ENCODE peak calls at places on chromosomes 4 and X, in eight cellular contexts. H, S, M, F, J, T, E and X are unnamed samples. For H3K4me1, the result is how much of the 10 kb centered on the place peaks cover.

GRCh38 chr4:152585036-152585439 is 49.1 kb upstream of the FBXW7 start:
- DNase-seq in T (peak), S (no peak), H (no peak), E (no peak), J (no peak), F (no peak), M (no peak), X (peak)

GRCh38 chrX:9153299-9153698 is 119.4 kb upstream of the FAM9B start:
- DNase-seq in H (peak), M (peak), T (peak), J (no peak), F (no peak), S (no peak), E (no peak), X (no peak)

GRCh38 chr4:1843852-1844251 is 12.1 kb downstream of the LETM1 start:
- DNase-seq in J (no peak), M (no peak), F (no peak), T (no peak), E (peak), S (no peak), H (no peak), X (no peak)

GRCh38 chrX:154378059-154378798 is 866 bp upstream of the EMD start:
- DNase-seq in E (peak), J (peak), S (no peak), F (peak), M (no peak), H (peak), T (peak), X (peak)

GRCh38 chr4:41454393-41454792 is 83.6 kb upstream of the LIMCH1 start:
- DNase-seq in T (no peak), F (no peak), J (no peak), M (no peak), E (no peak), H (no peak), S (no peak), X (peak)

GRCh38 chr4:41611124-41611838 is 73.3 kb downstream of the LIMCH1 start:
- DNase-seq in F (no peak), J (no peak), E (no peak), T (no peak), S (no peak), H (peak), M (no peak), X (no peak)

GRCh38 chrX:48971325-48972213 is at the start of gene KCND1:
- DNase-seq in M (peak), T (peak), E (no peak), F (peak), S (no peak), H (no peak), J (no peak), X (no peak)

GRCh38 chr4:26048378-26048882 is 134.4 kb downstream of the SMIM20 start:
- DNase-seq in J (peak), S (no peak), H (peak), M (peak), T (peak), F (no peak), E (peak), X (no peak)

GRCh38 chrX:41922125-41922521 is 1.2 kb downstream of the CASK start:
- DNase-seq in T (peak), E (no peak), S (no peak), H (peak), J (no peak), F (no peak), M (peak), X (no peak)

GRCh38 chr4:827209-828081 is 1.5 kb upstream of the CPLX1 start:
- DNase-seq in E (peak), H (no peak), F (no peak), T (no peak), J (no peak), S (no peak), M (no peak), X (peak)

GRCh38 chr4:824461-825062 is 1.4 kb downstream of the CPLX1 start:
- DNase-seq in E (peak), J (no peak), M (no peak), F (no peak), T (no peak), S (no peak), H (no peak), X (no peak)

GRCh38 chr4:825063-825968 is 613 bp downstream of the CPLX1 start:
- DNase-seq in H (no peak), M (peak), F (no peak), J (peak), E (no peak), T (no peak), S (no peak), X (peak)

GRCh38 chr4:825969-826330 is at the start of gene CPLX1:
- DNase-seq in H (peak), J (no peak), T (no peak), M (no peak), E (no peak), F (peak), S (no peak), X (peak)

DNA sequence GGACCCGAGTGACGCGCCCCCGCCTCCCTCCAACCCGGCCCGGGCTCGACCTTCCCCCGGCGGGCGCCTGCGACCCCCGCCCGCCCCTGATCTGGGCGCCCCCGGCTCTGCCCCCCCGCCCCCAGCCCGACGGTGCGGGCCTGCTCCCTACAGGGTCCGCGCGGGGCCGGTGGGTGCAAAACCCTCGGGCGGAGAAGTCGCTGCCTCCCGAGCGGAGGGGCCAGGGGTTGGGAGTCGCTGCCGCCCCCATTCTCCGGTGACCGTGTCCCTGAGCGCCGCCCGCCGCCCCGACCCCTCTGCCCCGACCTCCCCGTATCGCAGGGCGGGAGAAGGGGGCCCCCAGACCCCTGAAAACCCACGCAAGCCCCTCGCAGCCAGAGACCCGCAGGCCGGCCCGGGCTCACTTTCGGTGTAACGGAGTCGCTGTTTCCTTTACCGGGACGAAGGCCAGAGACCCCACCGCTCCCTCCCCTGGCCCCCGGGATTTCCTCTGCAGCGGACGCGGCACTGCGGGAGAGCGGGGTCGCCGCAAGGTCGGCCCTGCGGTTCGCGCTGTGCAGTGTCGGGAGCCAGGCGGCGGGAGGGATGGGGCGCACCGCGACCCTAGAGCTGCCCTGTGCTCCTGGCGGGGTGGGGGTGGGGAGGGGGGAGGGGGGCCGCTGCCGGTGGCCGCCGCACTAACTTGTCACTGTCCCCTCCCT is 729 bp upstream of the CPLX1 start:
- DNase-seq in S (no peak), M (no peak), F (no peak), H (no peak), T (no peak), E (no peak), J (no peak), X (peak)
- H3K4me3 ChIP-seq in S (peak), M (no peak), F (peak), H (no peak), T (no peak), E (peak), J (no peak), X (peak)

GRCh38 chr4:154364012-154364863 is 127.4 kb downstream of the DCHS2 start:
- DNase-seq in T (no peak), H (no peak), S (no peak), F (no peak), M (no peak), E (peak), J (no peak), X (no peak)

GRCh38 chr4:154366956-154367355 is 124.6 kb downstream of the DCHS2 start:
- DNase-seq in M (no peak), J (no peak), H (no peak), F (no peak), S (no peak), T (no peak), E (no peak), X (no peak)

DNA sequence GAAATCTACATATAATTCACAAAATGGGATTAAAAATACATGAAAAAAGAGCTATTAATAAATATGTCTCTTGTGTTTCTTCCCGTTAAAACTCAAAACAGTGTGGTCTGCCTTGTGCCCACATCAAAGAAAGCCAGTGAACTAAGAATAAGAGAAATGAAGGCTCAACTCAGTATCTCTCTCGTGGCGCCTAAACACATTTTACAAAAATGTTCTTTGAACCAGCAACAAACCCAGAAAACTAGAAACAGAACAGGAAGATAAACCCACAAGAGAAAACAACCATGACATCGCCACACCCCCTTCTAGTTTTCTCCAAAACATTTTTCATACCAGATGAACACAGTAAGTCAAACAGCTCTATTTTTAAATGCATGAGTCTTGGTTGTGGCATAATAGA is 130.1 kb downstream of the DCHS2 start:
- DNase-seq in M (no peak), T (no peak), F (no peak), H (no peak), E (no peak), J (no peak), S (no peak), X (no peak)
- H3K4me1 ChIP-seq in M (under half), T (under half), F (under half), H (under half), E (under half), J (under half), S (under half), X (under half)

DNA sequence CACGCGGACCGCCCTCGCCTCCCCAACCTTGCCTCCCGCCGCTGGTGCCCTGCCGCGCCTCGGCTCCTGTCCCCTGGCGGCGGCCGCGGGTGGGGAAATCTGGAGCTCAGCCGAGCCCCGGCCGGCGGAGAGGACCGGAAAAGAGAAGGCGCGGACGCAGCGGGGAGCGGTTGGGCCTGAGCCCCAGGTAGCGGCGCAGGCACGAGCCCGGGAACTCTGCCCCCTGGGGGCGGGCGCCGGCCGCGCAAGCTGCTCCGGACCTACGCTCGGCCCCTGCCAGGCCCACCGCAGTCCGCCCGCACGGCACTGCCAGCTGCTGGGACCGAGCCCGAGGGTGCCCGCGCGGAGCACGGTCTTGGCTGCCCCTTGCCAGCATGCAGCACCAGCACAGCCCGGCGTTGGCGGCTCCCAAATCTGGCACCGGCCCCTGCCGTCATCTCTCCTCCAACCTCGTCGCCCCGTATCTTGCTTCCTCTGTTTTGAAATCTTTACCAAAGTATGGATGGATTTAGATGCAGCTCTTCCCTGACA is at the start of gene PRSS12:
- DNase-seq in T (peak), J (peak), H (peak), S (peak), F (peak), E (no peak), M (peak), X (peak)
- TF ChIP-seq CTCF in T (peak), J (peak), H (peak), S (peak), F (peak), E (peak), M (peak), X (peak)

DNA sequence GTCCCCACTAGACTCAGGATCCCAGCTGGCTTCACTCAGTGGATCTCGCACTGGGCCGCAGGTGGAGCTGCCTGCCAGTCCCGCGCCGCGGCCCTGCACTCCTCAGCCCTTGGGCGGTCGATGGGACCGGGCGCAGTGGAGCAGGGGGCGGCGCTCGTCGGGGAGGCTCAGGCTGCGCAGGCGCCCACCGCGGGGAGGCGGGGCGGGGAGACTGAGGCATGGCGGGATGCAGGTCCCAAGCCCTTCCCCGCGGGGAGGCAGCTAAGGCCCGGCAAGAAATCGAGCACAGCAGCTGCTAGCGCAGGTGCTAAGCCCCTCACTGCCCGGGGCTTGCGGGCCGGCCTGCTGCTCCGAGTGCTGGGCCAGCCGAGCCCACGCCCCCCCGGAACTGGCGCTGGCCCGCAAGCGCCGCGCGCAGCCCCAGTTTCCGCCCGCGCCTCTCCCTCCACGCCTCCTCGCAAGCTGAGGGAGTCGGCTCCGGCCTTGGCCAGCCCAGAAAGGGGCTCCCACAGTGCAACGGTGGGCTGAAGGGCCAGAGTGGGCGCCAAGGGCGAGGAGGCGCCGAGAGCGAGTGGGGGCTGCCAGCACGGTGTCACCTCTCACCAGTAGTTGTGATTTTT is 1038.0 kb downstream of the PCDH19 start:
- DNase-seq in T (no peak), H (no peak), S (no peak), E (no peak), F (no peak), J (no peak), M (no peak), X (no peak)
- H3K4me3 ChIP-seq in T (no peak), H (no peak), S (no peak), E (no peak), F (no peak), J (no peak), M (no peak), X (no peak)

DNA sequence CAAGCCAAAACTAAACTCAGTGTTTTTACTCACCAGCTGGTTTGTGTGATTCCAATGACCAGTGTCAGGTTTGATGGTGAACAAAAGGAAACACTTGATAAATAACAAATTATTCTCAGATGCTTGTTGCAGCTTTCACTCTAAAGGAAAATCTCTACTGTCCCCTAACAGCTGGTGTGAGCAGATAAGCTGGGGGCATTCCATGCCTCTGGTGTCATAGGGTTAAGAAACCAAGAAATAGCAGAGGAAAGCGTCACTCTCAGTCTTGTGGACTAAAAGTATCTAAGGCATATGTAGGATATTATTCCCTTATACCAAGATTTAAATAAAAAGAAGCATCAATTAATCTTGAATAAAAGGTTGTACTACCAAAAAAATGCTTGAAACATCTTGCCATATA is 24.3 kb downstream of the TRPC5 start:
- DNase-seq in J (no peak), E (no peak), S (no peak), F (no peak), M (peak), H (no peak), T (peak), X (no peak)
- H3K4me1 ChIP-seq in J (under half), E (under half), S (under half), F (under half), M (under half), H (under half), T (under half), X (under half)